ENCODE peak calls at places on chromosomes 11 and 22, in five cellular contexts. T is choroid plexus epithelial cell; D is left lung; H is CD8-positive, alpha-beta memory T cell; Y is mesendoderm. E is an unnamed sample.

GRCh38 chr22:43434601-43435311 is 22.9 kb downstream of the MPPED1 start:
- DNase-seq in T (no peak), H (no peak), D (no peak), Y (no peak), E (no peak)

GRCh38 chr11:121180183-121180582 is 79.1 kb downstream of the TECTA start:
- DNase-seq in Y (no peak), D (no peak), T (no peak), H (no peak), E (no peak)

GRCh38 chr11:125174686-125175085 is 10.1 kb downstream of the PKNOX2 start:
- DNase-seq in H (no peak), Y (no peak), T (no peak), D (no peak), E (no peak)

GRCh38 chr11:60831143-60831500 is 10.8 kb upstream of the CCDC86 start:
- DNase-seq in H (peak; percentile 58), Y (peak; percentile 69), D (peak; percentile 79), T (peak; percentile 84), E (peak; percentile 68)

GRCh38 chr11:104164028-104164520 is at the start of gene PDGFD:
- DNase-seq in H (peak; percentile 58), Y (peak; percentile 95), D (peak; percentile 44), T (peak; percentile 77), E (peak; percentile 66)

GRCh38 chr11:111372538-111372937 is 6.5 kb downstream of the POU2AF1 start:
- DNase-seq in H (no peak), Y (no peak), D (no peak), T (no peak), E (no peak)

GRCh38 chr11:1862588-1863351 is 9.9 kb downstream of the LSP1 start:
- DNase-seq in Y (no peak), D (no peak), T (peak; percentile 39), H (no peak), E (no peak)

GRCh38 chr11:5293028-5293427 is 8.7 kb downstream of the OR51B4 start:
- DNase-seq in D (no peak), T (no peak), Y (no peak), H (no peak), E (no peak)

GRCh38 chr11:132140056-132140455 is 769.6 kb downstream of the NTM start:
- DNase-seq in Y (peak; percentile 48), H (no peak), D (no peak), T (no peak), E (no peak)

GRCh38 chr11:114031599-114032320 is 27.8 kb upstream of the ZBTB16 start:
- DNase-seq in Y (no peak), D (no peak), T (no peak), H (no peak), E (no peak)

GRCh38 chr11:63869686-63870085 is 30.8 kb downstream of the MARK2 start:
- DNase-seq in D (no peak), T (no peak), Y (no peak), H (peak; percentile 59), E (no peak)

GRCh38 chr11:114279778-114280532 is 16.2 kb upstream of the NNMT start:
- DNase-seq in T (peak; percentile 77), H (no peak), D (no peak), Y (no peak), E (peak; percentile 77)

GRCh38 chr11:17597770-17598169 is 50.7 kb downstream of the OTOG start:
- DNase-seq in Y (no peak), H (no peak), D (peak; percentile 9), T (no peak), E (no peak)

GRCh38 chr11:8199676-8200075 is 30.9 kb upstream of the RIC3 start:
- DNase-seq in D (no peak), T (no peak), H (no peak), Y (no peak), E (no peak)

GRCh38 chr11:83125577-83125976 is 31.4 kb upstream of the PCF11 start:
- DNase-seq in Y (no peak), H (no peak), T (no peak), D (no peak), E (no peak)

GRCh38 chr11:1928038-1928890 is 8.8 kb downstream of the TNNT3 start:
- DNase-seq in D (peak; percentile 31), T (no peak), Y (no peak), H (no peak), E (no peak)

GRCh38 chr11:131975624-131976420 is 605.4 kb downstream of the NTM start:
- DNase-seq in H (no peak), T (no peak), Y (no peak), D (no peak), E (no peak)

GRCh38 chr11:11622772-11623531 is 1.1 kb upstream of the GALNT18 start:
- DNase-seq in H (no peak), T (no peak), Y (no peak), D (no peak), E (no peak)

GRCh38 chr11:59680287-59681154 is 11.7 kb upstream of the PATL1 start:
- DNase-seq in D (peak; percentile 65), T (peak; percentile 93), Y (peak; percentile 93), H (peak; percentile 44), E (peak; percentile 82)

GRCh38 chr11:105181521-105181920 is 42.0 kb upstream of the CARD18 start:
- DNase-seq in D (no peak), Y (no peak), T (peak; percentile 78), H (no peak), E (peak; percentile 65)

DNA sequence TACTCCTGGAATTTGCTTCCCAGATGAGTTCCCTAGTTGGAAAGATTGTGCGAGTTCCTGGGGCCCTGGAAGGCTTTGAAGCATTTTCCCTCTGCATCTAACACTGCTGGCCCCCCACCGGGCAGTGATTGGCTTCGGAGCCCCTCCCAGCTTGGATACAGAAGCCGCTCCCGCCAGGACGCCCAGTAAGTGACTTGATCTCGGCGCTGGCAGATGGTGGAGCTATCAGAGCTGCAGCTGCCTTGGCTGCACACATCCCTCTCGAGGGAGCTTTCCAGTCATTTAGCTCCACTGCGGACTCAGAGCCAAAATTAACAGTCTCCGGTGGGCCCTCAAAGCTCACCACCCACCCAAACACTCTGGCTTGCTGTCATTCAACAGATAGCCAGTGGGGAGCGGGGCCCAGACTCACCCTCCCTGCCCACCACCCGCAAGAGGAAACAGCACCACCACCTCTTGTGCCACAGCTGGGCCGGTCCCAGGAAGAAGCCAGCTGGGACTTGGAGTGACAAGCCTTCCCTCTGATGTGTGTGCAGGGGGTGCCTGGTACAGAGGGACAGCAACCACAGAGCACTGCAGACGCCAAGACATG is 162.3 kb downstream of the TRIM29 start:
- DNase-seq in D (no peak), H (no peak), Y (peak; percentile 94), T (no peak), E (no peak)
- H3K4me3 ChIP-seq in D (no peak overlapping the region), H (no peak overlapping the region), Y (no peak overlapping the region), T (no peak overlapping the region), E (no peak overlapping the region)

GRCh38 chr22:28977481-28977971 is 84.1 kb downstream of the C22orf31 start:
- DNase-seq in Y (no peak), D (no peak), H (no peak), T (peak; percentile 57), E (no peak)
- H3K4me3 ChIP-seq in Y (no peak overlapping the region), D (no peak overlapping the region), H (no peak overlapping the region), T (peak overlapping the region; percentile 31), E (peak overlapping the region; percentile 25)

GRCh38 chr22:23523746-23524145 is 56.3 kb downstream of the IGLL1 start:
- DNase-seq in D (no peak), T (no peak), Y (no peak), H (no peak), E (no peak)

GRCh38 chr22:23520875-23521441 is 59.1 kb downstream of the IGLL1 start:
- DNase-seq in T (peak; percentile 38), Y (no peak), D (no peak), H (no peak), E (peak; percentile 15)

GRCh38 chr22:23521442-23522113 is 58.5 kb downstream of the IGLL1 start:
- DNase-seq in D (peak; percentile 92), T (peak; percentile 90), H (peak; percentile 71), Y (peak; percentile 98), E (peak; percentile 74)

GRCh38 chr22:23524226-23524625 is 55.9 kb downstream of the IGLL1 start:
- DNase-seq in T (no peak), H (no peak), D (no peak), Y (no peak), E (no peak)

GRCh38 chr22:23522642-23523251 is 57.3 kb downstream of the IGLL1 start:
- DNase-seq in Y (peak; percentile 72), D (no peak), H (no peak), T (peak; percentile 28), E (no peak)
- H3K4me3 ChIP-seq in Y (no peak overlapping the region), D (no peak overlapping the region), H (no peak overlapping the region), T (peak overlapping the region; percentile 35), E (peak overlapping the region; percentile 26)

DNA sequence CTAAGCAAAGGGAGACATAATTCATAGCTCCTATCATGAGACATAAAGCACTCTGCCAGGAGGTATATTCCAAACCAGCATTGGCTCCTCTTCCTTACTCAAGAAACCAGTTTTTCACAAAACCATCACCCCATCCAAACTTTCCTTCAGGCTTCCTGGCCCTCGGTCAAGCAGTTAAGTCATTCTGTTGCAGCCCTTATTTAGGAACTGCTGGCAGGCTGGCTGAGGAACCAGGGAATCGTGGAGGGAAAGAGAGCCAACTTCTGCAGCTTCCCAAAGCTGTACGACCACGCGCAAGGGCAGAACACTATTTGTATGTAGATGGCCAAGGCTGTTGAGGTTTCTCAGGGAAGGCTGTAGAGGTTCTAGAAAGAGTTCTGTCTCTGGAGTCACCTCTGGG is 669 bp downstream of the IFT46 start:
- DNase-seq in Y (no peak), T (no peak), D (no peak), H (no peak), E (peak; percentile 50)
- H3K4me3 ChIP-seq in Y (no peak overlapping the region), T (peak overlapping the region; percentile 13), D (peak overlapping the region; percentile 57), H (no peak overlapping the region), E (peak overlapping the region; percentile 66)

GRCh38 chr11:47485112-47485511 is 36.2 kb upstream of the RAPSN start:
- DNase-seq in T (no peak), H (no peak), D (peak; percentile 85), Y (no peak), E (no peak)

GRCh38 chr11:47487421-47487820 is 38.5 kb upstream of the RAPSN start:
- DNase-seq in D (no peak), T (no peak), Y (no peak), H (no peak), E (no peak)

GRCh38 chr11:47489395-47489755 is 40.4 kb upstream of the RAPSN start:
- DNase-seq in Y (no peak), T (no peak), H (no peak), D (no peak), E (no peak)

GRCh38 chr11:47488111-47488510 is 39.2 kb upstream of the RAPSN start:
- DNase-seq in D (no peak), T (no peak), H (no peak), Y (no peak), E (no peak)

DNA sequence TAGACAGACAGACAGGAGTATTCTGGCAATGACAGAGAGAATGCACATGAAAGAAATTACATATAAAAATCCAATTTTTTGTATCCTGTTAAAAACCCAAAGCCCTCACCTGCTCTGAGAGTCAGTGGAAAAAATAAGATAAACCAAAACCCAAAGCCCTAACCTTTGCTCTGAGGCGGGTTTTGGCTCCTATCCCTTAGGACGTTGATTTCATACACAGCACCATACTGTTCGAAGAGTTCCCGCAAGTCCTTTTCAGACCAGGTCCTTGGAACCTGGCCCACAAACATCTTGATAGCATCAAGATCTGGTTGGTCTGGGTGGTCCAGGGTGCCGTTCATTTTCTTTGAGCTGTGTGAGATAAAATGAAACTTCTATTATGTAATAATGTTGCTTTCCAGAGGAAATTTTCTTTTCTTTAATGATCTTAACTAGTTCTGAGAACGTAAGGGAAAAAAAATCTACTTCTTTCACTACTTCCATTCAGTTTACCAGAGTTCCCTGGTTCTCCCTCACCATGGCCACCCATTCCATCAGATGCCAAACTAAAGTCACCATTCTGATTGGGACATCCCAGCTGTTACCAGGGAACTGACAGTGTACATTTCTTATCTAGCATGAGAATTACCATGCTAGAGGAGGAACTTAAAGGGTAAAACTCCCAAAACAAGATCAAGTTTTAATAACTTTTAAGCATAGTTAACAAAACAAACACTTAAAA is 39.9 kb upstream of the RAPSN start:
- DNase-seq in H (no peak), T (no peak), Y (no peak), D (no peak), E (no peak)
- H3K4me3 ChIP-seq in H (no peak overlapping the region), T (no peak overlapping the region), Y (no peak overlapping the region), D (no peak overlapping the region), E (no peak overlapping the region)